ENCODE peak calls at places on chromosome 17, in six cellular contexts. E is A549; G is sigmoid colon; Y is CD4-positive, CD25-positive, alpha-beta regulatory T cell; T is IMR-90; X is gastrocnemius medialis. I is an unnamed sample. For H3K4me1, the result is how much of the 10 kb centered on the place peaks cover.

GRCh38 chr17:16068323-16068722 is 68.7 kb downstream of the TTC19 start:
- DNase-seq in E (no peak), G (no peak), Y (no peak), T (peak), X (no peak), I (no peak)

GRCh38 chr17:7512824-7513540 is 28.8 kb downstream of the POLR2A start:
- DNase-seq in E (no peak), G (no peak), Y (no peak), T (no peak), X (no peak), I (no peak)

GRCh38 chr17:13230350-13230900 is 212.6 kb upstream of the ELAC2 start:
- DNase-seq in E (no peak), G (no peak), Y (no peak), T (no peak), X (no peak), I (no peak)

GRCh38 chr17:13931752-13932477 is 137.4 kb upstream of the COX10 start:
- DNase-seq in E (no peak), G (peak), Y (no peak), T (peak), X (no peak), I (peak)

GRCh38 chr17:35577826-35578194 is 561 bp downstream of the PEX12 start:
- DNase-seq in E (no peak), G (no peak), Y (no peak), T (peak), X (no peak), I (no peak)

GRCh38 chr17:38561416-38562214 is 44.1 kb downstream of the SRCIN1 start:
- DNase-seq in E (no peak), G (no peak), Y (peak), T (no peak), X (no peak), I (no peak)

GRCh38 chr17:39002991-39003715 is 36.0 kb upstream of the FBXO47 start:
- DNase-seq in E (no peak), G (peak), Y (peak), T (no peak), X (peak), I (peak)

GRCh38 chr17:42132941-42133340 is 10.3 kb downstream of the HSPB9 start:
- DNase-seq in E (no peak), G (no peak), Y (no peak), T (peak), X (peak), I (no peak)

GRCh38 chr17:36117505-36118382 is 14.1 kb downstream of the CCL4 start:
- DNase-seq in E (no peak), G (no peak), Y (no peak), T (no peak), X (no peak), I (no peak)

GRCh38 chr17:58005728-58006562 is 1.1 kb downstream of the SRSF1 start:
- DNase-seq in E (no peak), G (no peak), Y (no peak), T (no peak), X (peak), I (no peak)

GRCh38 chr17:64250211-64250835 is 12.7 kb downstream of the TEX2 start:
- DNase-seq in E (no peak), G (no peak), Y (no peak), T (no peak), X (no peak), I (no peak)

GRCh38 chr17:39674702-39675389 is 6.6 kb downstream of the PNMT start:
- DNase-seq in E (no peak), G (no peak), Y (no peak), T (no peak), X (no peak), I (no peak)

GRCh38 chr17:50396261-50397110 is 837 bp downstream of the LRRC59 start:
- DNase-seq in E (peak), G (peak), Y (no peak), T (peak), X (no peak), I (peak)

GRCh38 chr17:29645516-29646051 is 22.9 kb upstream of the CORO6 start:
- DNase-seq in E (no peak), G (peak), Y (no peak), T (peak), X (peak), I (peak)

GRCh38 chr17:64411999-64412771 is 21.5 kb upstream of the PECAM1 start:
- DNase-seq in E (no peak), G (peak), Y (no peak), T (no peak), X (peak), I (no peak)

GRCh38 chr17:57747221-57748017 is 2.3 kb upstream of the CCDC182 start:
- DNase-seq in E (peak), G (no peak), Y (peak), T (peak), X (no peak), I (no peak)

GRCh38 chr17:784143-784542 is 2.0 kb downstream of the MRM3 start:
- DNase-seq in E (no peak), G (no peak), Y (no peak), T (peak), X (no peak), I (no peak)

GRCh38 chr17:30514895-30515596 is 37.8 kb downstream of the GOSR1 start:
- DNase-seq in E (no peak), G (no peak), Y (no peak), T (no peak), X (no peak), I (no peak)

GRCh38 chr17:79948918-79949645 is 86.6 kb downstream of the TBC1D16 start:
- DNase-seq in E (no peak), G (peak), Y (no peak), T (no peak), X (no peak), I (no peak)

GRCh38 chr17:45992904-45993303 is 6.1 kb upstream of the STH start:
- DNase-seq in E (no peak), G (no peak), Y (no peak), T (no peak), X (no peak), I (no peak)

GRCh38 chr17:78416311-78416711 is 37.9 kb downstream of the PGS1 start:
- DNase-seq in E (no peak), G (no peak), Y (no peak), T (peak), X (no peak), I (no peak)

GRCh38 chr17:67139784-67140665 is 95.7 kb downstream of the CACNG1 start:
- DNase-seq in E (no peak), G (no peak), Y (peak), T (peak), X (no peak), I (no peak)

GRCh38 chr17:80424261-80424660 is 9.3 kb downstream of the ENDOV start:
- DNase-seq in E (no peak), G (no peak), Y (peak), T (no peak), X (no peak), I (no peak)

GRCh38 chr17:41382396-41382795 is 290 bp upstream of the KRT34 start:
- DNase-seq in E (no peak), G (no peak), Y (no peak), T (peak), X (no peak), I (no peak)

GRCh38 chr17:9219631-9220415 is 198.5 kb downstream of the NTN1 start:
- DNase-seq in E (no peak), G (no peak), Y (no peak), T (no peak), X (no peak), I (no peak)

GRCh38 chr17:49588726-49589555 is 13.3 kb downstream of the NXPH3 start:
- DNase-seq in E (no peak), G (peak), Y (no peak), T (peak), X (no peak), I (no peak)

GRCh38 chr17:9646556-9646905 is 1.2 kb downstream of the USP43 start:
- DNase-seq in E (no peak), G (no peak), Y (no peak), T (no peak), X (no peak), I (no peak)

GRCh38 chr17:57587201-57587870 is 157.8 kb downstream of the CCDC182 start:
- DNase-seq in E (no peak), G (no peak), Y (no peak), T (no peak), X (no peak), I (no peak)

GRCh38 chr17:77723071-77723908 is 235.2 kb upstream of the TNRC6C start:
- DNase-seq in E (no peak), G (no peak), Y (no peak), T (no peak), X (no peak), I (no peak)

GRCh38 chr17:7852919-7853692 is 1.8 kb upstream of the TMEM88 start:
- DNase-seq in E (no peak), G (peak), Y (no peak), T (no peak), X (no peak), I (no peak)

GRCh38 chr17:13550291-13550690 is 51.4 kb downstream of the HS3ST3A1 start:
- DNase-seq in E (no peak), G (no peak), Y (no peak), T (peak), X (no peak), I (no peak)

GRCh38 chr17:82245144-82246039 is 16.6 kb downstream of the SLC16A3 start:
- DNase-seq in E (no peak), G (peak), Y (no peak), T (no peak), X (no peak), I (no peak)

GRCh38 chr17:17959520-17960361 is 12.5 kb downstream of the TOM1L2 start:
- DNase-seq in E (peak), G (no peak), Y (peak), T (peak), X (no peak), I (no peak)

GRCh38 chr17:65029605-65030308 is 26.8 kb downstream of the GNA13 start:
- DNase-seq in E (no peak), G (no peak), Y (no peak), T (no peak), X (no peak), I (no peak)

GRCh38 chr17:4998027-4998665 is 396 bp downstream of the KIF1C start:
- DNase-seq in E (peak), G (peak), Y (peak), T (no peak), X (peak), I (no peak)

GRCh38 chr17:13601317-13601775 is 383 bp downstream of the HS3ST3A1 start:
- DNase-seq in E (no peak), G (peak), Y (peak), T (no peak), X (no peak), I (no peak)

GRCh38 chr17:364766-365165 is 12.2 kb upstream of the RPH3AL start:
- DNase-seq in E (no peak), G (peak), Y (no peak), T (no peak), X (no peak), I (no peak)

GRCh38 chr17:21210411-21211076 is 3.4 kb downstream of the TMEM11 start:
- DNase-seq in E (no peak), G (no peak), Y (no peak), T (no peak), X (peak), I (no peak)
- H3K4me1 ChIP-seq in E (under half), G (half or more), Y (under half), T (under half), X (half or more), I (under half)

DNA sequence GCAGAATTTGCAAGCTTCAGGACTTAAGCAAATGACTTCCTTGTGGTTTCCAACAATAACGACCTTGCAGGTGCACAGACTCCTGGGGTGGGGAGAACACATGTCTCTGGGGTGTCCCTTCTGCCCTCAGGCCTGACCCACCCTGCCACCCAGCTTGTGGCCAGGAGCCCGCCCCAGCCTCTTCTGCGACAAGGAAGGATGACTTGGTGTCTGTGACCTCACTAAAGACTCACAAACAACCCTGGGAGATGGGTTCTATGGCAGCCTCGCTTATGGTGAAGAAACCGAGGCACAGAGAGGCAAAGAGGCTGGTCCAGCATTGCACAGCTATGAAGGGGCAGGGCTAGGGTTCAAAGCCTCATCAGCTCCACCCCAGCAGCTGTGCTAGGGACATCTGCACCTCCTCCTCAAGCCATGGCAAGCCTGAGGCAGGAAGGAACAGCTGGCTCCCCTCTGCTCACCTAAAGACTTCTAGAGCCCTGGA is 2.6 kb downstream of the ATP2A3 start:
- DNase-seq in E (no peak), G (no peak), Y (peak), T (no peak), X (no peak), I (no peak)
- H3K4me1 ChIP-seq in E (under half), G (under half), Y (half or more), T (under half), X (under half), I (under half)

GRCh38 chr17:28346199-28346580 is 10.6 kb downstream of the TNFAIP1 start:
- DNase-seq in E (no peak), G (no peak), Y (no peak), T (no peak), X (no peak), I (no peak)

GRCh38 chr17:28344011-28344410 is 8.4 kb downstream of the TNFAIP1 start:
- DNase-seq in E (no peak), G (no peak), Y (no peak), T (no peak), X (no peak), I (no peak)

GRCh38 chr17:28344435-28344901 is 8.9 kb downstream of the TNFAIP1 start:
- DNase-seq in E (no peak), G (no peak), Y (no peak), T (no peak), X (no peak), I (no peak)

GRCh38 chr17:28346746-28347246 is 10.5 kb downstream of the POLDIP2 start:
- DNase-seq in E (no peak), G (no peak), Y (no peak), T (no peak), X (no peak), I (no peak)

DNA sequence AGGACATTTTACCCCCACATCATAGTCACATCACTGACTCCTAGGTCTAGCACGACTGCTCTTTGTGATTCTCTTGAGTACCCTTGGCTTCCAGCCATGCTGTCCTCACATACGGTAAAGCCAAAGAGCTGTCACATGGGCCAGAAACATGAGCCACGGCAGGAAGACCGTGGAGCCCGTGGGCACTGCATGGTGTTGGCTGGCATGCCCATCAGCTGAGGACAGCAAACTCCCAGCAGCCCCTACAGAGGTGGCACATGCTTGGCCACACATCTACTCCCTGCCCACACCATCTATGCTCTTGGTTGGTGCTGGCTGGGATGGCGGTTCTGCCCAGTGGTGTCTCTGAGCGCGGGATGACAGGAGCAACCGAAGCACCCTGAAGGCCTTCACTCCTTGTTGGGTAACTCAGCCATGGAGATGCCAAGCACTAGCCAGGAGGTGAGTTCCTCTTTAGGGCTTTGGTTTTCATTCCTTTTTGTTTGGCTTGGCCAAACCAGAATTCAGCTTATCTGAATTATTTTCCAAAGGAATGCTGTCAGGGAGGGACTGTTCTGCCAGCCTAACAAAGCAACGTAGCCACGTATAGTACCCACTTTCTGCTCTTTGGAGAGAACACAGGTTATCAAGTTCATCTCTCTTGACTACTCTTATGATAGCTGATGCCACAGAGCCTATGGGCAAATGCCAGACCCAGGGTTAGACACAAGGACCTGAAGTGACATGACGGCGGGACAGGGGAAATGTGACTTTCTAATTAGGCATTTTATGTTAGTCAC is 10.0 kb downstream of the TNFAIP1 start:
- DNase-seq in E (no peak), G (no peak), Y (no peak), T (no peak), X (no peak), I (no peak)
- H3K4me1 ChIP-seq in E (under half), G (under half), Y (under half), T (under half), X (under half), I (under half)

DNA sequence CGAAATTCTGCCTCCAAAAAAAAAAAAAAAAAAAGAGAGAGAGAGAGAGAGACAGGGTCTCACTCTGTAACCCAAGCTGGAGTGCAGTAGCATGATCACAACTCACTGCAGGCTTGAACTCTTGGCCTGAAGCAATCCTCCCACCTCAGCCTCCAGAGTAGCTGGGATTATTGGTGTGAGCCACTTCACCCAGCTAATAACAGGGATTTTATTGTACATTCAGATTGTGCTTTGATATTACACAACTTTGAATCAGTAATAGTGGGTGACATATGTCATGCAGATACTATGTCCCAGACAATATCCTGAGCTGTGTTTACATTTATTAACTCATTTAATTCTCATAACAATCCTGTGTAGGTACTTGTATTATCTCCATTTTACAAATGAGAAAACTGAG is 19.7 kb upstream of the DHX8 start:
- DNase-seq in E (no peak), G (no peak), Y (no peak), T (no peak), X (no peak), I (no peak)
- H3K4me1 ChIP-seq in E (under half), G (under half), Y (under half), T (under half), X (under half), I (under half)

DNA sequence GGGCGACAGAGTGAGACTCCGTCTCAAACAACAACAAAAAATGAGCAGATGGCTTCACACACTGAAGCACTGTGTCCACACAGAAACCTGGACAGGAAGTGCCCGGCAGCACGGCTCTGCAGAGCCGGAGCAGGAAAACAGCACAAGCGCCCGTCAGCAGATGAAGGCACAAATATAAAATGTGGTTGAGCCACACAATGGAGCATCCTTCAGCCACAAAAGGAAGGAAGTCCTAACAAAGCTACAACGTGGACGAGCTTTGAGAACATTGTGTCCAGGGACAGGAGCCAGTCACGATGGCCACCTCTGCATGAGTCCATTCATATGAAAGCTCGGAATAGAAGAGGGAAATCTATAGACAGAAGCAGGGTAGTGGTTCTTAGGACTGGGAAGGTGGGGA is 15.7 kb downstream of the RHBDF2 start:
- DNase-seq in E (no peak), G (peak), Y (no peak), T (no peak), X (peak), I (peak)
- H3K4me1 ChIP-seq in E (under half), G (under half), Y (under half), T (under half), X (under half), I (under half)

GRCh38 chr17:74450925-74451403 is 15.5 kb upstream of the CD300A start:
- DNase-seq in E (no peak), G (no peak), Y (no peak), T (no peak), X (no peak), I (no peak)
- H3K4me1 ChIP-seq in E (under half), G (under half), Y (under half), T (under half), X (half or more), I (under half)

DNA sequence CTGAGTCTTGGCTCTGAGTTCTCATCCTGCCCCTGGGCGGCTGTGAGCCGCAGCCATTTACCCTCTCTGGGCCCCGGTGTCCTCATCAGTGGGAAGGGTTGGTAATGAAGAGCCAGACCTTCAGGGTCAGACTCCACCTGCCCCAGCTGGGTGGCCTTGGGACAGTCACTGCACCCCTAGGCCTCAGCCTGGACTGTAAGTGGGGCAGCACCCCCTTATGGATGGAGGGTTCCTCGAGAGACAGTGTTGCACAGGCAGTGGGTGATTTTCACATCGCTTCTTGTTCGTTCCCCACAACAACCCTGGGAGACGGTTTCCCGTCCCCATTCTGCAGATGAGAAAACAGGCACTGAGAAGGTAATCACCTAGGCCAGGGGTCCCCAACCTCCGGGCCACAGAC is 60.5 kb downstream of the B9D1 start:
- DNase-seq in E (no peak), G (peak), Y (no peak), T (no peak), X (no peak), I (no peak)
- H3K4me1 ChIP-seq in E (under half), G (under half), Y (under half), T (under half), X (half or more), I (half or more)

I was measured in tibial nerve.